ENCODE peak calls at places on chromosomes 7 and 10, in seven cellular contexts. F is caudate nucleus, O is transverse colon, E is DND-41, M is HL-60, B is aorta, Y is lower lobe of right lung. U is an unnamed sample.

GRCh38 chr10:88702848-88703597 is 3.0 kb upstream of the LIPK start:
- DNase-seq in B (no peak), M (no peak), E (no peak), Y (no peak), F (no peak), O (peak), U (no peak)

GRCh38 chr10:10475812-10476211 is 541.9 kb upstream of the CELF2 start:
- DNase-seq in O (no peak), B (no peak), F (no peak), E (no peak), Y (no peak), M (no peak), U (no peak)

GRCh38 chr7:128209229-128210035 is 31.6 kb upstream of the LEP start:
- DNase-seq in O (peak), M (peak), B (peak), F (peak), E (peak), Y (peak), U (peak)

GRCh38 chr7:134021861-134022260 is 105.3 kb upstream of the LRGUK start:
- DNase-seq in M (no peak), F (no peak), Y (no peak), O (no peak), B (no peak), E (no peak), U (no peak)

GRCh38 chr10:88672041-88672440 is 7.8 kb downstream of the LIPF start:
- DNase-seq in Y (no peak), M (no peak), O (no peak), B (no peak), E (no peak), F (no peak), U (no peak)

GRCh38 chr10:79292789-79293746 is 54.2 kb upstream of the PPIF start:
- DNase-seq in F (no peak), M (peak), E (no peak), Y (no peak), O (no peak), B (no peak), U (no peak)

GRCh38 chr7:13042605-13043236 is 355.3 kb downstream of the ARL4A start:
- DNase-seq in F (no peak), M (no peak), Y (no peak), E (no peak), O (no peak), B (no peak), U (no peak)

GRCh38 chr7:47347986-47348385 is 233.9 kb downstream of the TNS3 start:
- DNase-seq in F (no peak), M (no peak), E (no peak), O (peak), B (no peak), Y (no peak), U (no peak)

GRCh38 chr10:74750848-74751274 is 75.5 kb upstream of the KAT6B start:
- DNase-seq in Y (no peak), B (no peak), E (no peak), M (no peak), F (no peak), O (no peak), U (no peak)

GRCh38 chr7:110633313-110633712 is 457.6 kb upstream of the LRRN3 start:
- DNase-seq in B (no peak), Y (no peak), E (no peak), O (no peak), M (no peak), F (no peak), U (no peak)

GRCh38 chr7:3174515-3175318 is 126.3 kb upstream of the SDK1 start:
- DNase-seq in E (no peak), O (no peak), B (peak), F (no peak), Y (peak), M (no peak), U (no peak)

GRCh38 chr10:6195376-6195775 is 7.4 kb upstream of the PFKFB3 start:
- DNase-seq in B (peak), F (no peak), M (no peak), E (no peak), O (no peak), Y (no peak), U (no peak)

GRCh38 chr7:22860784-22861482 is 38.3 kb upstream of the TOMM7 start:
- DNase-seq in E (peak), M (no peak), Y (no peak), O (no peak), B (no peak), F (no peak), U (no peak)

GRCh38 chr7:156993021-156993924 is 17.2 kb downstream of the MNX1 start:
- DNase-seq in O (no peak), Y (no peak), F (no peak), B (no peak), M (no peak), E (no peak), U (no peak)

GRCh38 chr7:48594349-48594748 is 330.0 kb upstream of the CDC14C start:
- DNase-seq in O (no peak), Y (no peak), F (no peak), E (no peak), M (no peak), B (no peak), U (no peak)

GRCh38 chr7:39948375-39948774 is 1.7 kb upstream of the CDK13 start:
- DNase-seq in E (peak), Y (no peak), F (no peak), B (no peak), O (peak), M (no peak), U (no peak)

GRCh38 chr10:14736600-14737081 is 38.1 kb downstream of the FAM107B start:
- DNase-seq in F (no peak), E (no peak), B (no peak), M (no peak), O (no peak), Y (no peak), U (no peak)

GRCh38 chr7:1457949-1458675 is 1.2 kb downstream of the MICALL2 start:
- DNase-seq in B (no peak), Y (no peak), M (no peak), E (no peak), F (no peak), O (no peak), U (no peak)

GRCh38 chr10:8055420-8056349 is 1.2 kb downstream of the GATA3 start:
- DNase-seq in O (no peak), M (no peak), B (no peak), Y (no peak), F (no peak), E (peak), U (no peak)
- H3K27ac ChIP-seq in O (peak), M (no peak), B (no peak), Y (peak), F (no peak), E (peak), U (no peak)

DNA sequence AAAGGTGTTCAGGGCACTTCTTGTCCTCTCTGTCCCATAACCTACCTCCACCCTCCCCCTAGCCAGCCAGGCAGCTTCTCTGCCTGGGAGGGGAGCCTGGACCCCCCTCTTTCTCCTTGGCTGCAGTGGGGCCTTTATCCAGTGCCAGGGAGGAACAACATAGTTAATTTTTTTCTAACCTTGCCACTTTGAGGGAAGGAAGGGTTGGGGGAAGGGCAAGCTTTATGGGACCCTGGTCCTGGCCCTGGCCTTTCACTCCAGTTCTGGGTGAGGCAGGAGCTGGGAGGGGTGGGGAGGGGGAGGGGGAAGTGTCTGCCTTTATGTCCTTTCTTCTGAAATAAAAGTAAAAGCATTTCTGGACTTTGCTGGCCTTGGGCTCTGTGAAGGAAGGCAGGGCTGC is 4.5 kb downstream of the VGF start:
- DNase-seq in B (no peak), F (no peak), Y (no peak), O (no peak), M (no peak), E (no peak), U (no peak)
- H3K27ac ChIP-seq in B (no peak), F (no peak), Y (no peak), O (no peak), M (no peak), E (no peak), U (no peak)

GRCh38 chr7:6401536-6401935 is 46.2 kb downstream of the DAGLB start:
- DNase-seq in M (no peak), F (no peak), Y (no peak), E (no peak), B (no peak), O (no peak), U (no peak)

GRCh38 chr7:6402041-6402440 is 45.7 kb downstream of the DAGLB start:
- DNase-seq in Y (no peak), B (no peak), E (no peak), O (no peak), M (no peak), F (no peak), U (no peak)

GRCh38 chr7:6395898-6396582 is 51.7 kb downstream of the DAGLB start:
- DNase-seq in Y (peak), E (no peak), M (no peak), O (peak), F (no peak), B (peak), U (no peak)

GRCh38 chr7:6398943-6399342 is 48.8 kb downstream of the DAGLB start:
- DNase-seq in Y (peak), O (no peak), E (no peak), M (no peak), B (no peak), F (no peak), U (no peak)

GRCh38 chr7:6399351-6399750 is 48.4 kb downstream of the DAGLB start:
- DNase-seq in M (no peak), B (no peak), Y (no peak), O (no peak), F (no peak), E (no peak), U (no peak)
- H3K27ac ChIP-seq in M (no peak), B (no peak), Y (no peak), O (peak), F (peak), E (no peak), U (no peak)

GRCh38 chr7:140674899-140675701 is 2.4 kb downstream of the ADCK2 start:
- DNase-seq in F (peak), B (no peak), E (no peak), M (no peak), Y (no peak), O (peak), U (no peak)
- H3K27ac ChIP-seq in F (peak), B (no peak), E (peak), M (no peak), Y (no peak), O (peak), U (peak)

DNA sequence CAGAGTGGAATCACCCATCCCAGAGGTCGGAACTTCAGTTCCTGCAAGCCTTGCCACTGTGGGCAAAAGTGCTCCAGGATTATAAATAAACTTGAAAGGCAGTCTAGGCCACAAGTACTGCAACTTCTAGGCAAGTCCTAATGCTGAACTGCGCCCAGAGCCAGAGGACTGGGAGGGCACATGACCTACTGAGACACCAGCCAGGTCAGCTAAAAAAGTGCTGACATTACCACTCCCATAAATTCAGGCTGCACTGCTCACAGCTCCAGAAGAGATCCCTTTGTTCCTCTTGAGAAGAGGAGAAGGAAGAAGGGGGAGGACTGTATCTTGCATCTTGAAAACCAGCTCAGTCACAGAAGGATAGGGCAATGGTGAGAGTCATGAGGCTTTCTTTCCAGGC is 1084.1 kb upstream of the PHF14 start:
- DNase-seq in E (no peak), Y (peak), O (no peak), B (no peak), M (no peak), F (no peak), U (no peak)
- H3K27ac ChIP-seq in E (no peak), Y (no peak), O (no peak), B (no peak), M (no peak), F (no peak), U (no peak)

GRCh38 chr7:131016230-131016629 is 282.2 kb upstream of the KLF14 start:
- DNase-seq in F (no peak), E (no peak), B (no peak), M (no peak), Y (no peak), O (no peak), U (no peak)
- H3K27ac ChIP-seq in F (no peak), E (peak), B (no peak), M (no peak), Y (no peak), O (no peak), U (no peak)

GRCh38 chr10:132464256-132465192 is 67.5 kb downstream of the PWWP2B start:
- DNase-seq in Y (peak), M (no peak), E (no peak), F (peak), B (peak), O (peak), U (peak)
- H3K27ac ChIP-seq in Y (peak), M (no peak), E (no peak), F (peak), B (peak), O (peak), U (peak)

DNA sequence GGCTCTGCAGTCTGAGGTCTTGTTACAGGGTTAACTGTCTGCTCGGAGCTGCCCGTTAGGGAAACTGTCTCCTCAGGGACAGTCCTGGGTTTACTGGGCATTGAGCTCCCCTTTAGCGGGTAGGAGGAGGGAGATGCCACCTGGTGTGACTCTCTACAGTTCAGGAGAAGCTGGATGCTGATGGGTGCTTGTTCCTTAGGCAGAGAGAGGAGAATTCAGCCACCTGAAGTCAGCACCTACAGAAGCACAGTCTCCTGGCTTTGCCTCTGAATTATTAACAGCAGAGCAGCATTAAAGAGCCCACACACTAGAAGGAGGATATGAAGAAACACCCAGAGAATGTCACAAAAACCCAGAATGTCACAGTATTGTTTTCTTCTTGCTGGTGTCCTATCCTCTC is 656 bp downstream of the GIMAP4 start:
- DNase-seq in E (no peak), Y (no peak), M (no peak), B (no peak), O (no peak), F (no peak), U (no peak)
- H3K27ac ChIP-seq in E (no peak), Y (peak), M (no peak), B (no peak), O (peak), F (peak), U (peak)

DNA sequence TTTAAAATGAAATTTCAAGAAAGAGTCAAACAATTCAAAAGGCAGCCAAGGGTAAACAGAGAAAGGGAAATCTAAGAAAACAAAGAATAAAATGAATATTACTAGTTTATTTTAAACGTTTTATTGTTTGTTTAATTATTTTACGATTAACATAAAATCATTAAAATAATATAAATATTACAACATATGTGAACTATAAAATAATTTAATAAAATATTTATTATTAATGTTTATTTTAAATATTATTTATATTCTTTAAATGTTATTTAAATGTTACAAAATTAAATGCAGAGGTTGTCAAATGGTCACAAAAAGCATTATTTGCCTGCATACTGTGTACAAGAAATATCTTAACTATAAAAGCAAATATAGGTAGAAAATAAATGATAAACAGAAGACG is 786.7 kb upstream of the GHITM start:
- DNase-seq in M (no peak), O (no peak), Y (no peak), B (no peak), E (no peak), F (no peak), U (no peak)
- H3K27ac ChIP-seq in M (no peak), O (no peak), Y (no peak), B (no peak), E (no peak), F (no peak), U (no peak)